ENCODE peak calls at places on chromosomes 3 and 15, in six cellular contexts. One of them, this sample, is unnamed.

GRCh38 chr3:138796761-138797160 is 38.0 kb downstream of the PIK3CB start:
- DNase-seq in fibroblast of lung: no peak
- DNase-seq in fibroblast of pulmonary artery: no peak
- DNase-seq in prostate gland: no peak
- DNase-seq in GM23338: peak; percentile 36
- DNase-seq in AG04449: no peak
- DNase-seq in this sample: no peak

GRCh38 chr3:155019576-155019975 is 60.5 kb upstream of the MME start:
- DNase-seq in fibroblast of pulmonary artery: no peak
- DNase-seq in GM23338: no peak
- DNase-seq in prostate gland: no peak
- DNase-seq in AG04449: no peak
- DNase-seq in fibroblast of lung: peak; percentile 40
- DNase-seq in this sample: peak; percentile 29

GRCh38 chr3:169404491-169404890 is 259.0 kb downstream of the MECOM start:
- DNase-seq in fibroblast of lung: no peak
- DNase-seq in prostate gland: no peak
- DNase-seq in AG04449: no peak
- DNase-seq in GM23338: peak; percentile 17
- DNase-seq in fibroblast of pulmonary artery: peak; percentile 16
- DNase-seq in this sample: no peak

GRCh38 chr15:78536134-78536533 is 4.1 kb upstream of the PSMA4 start:
- DNase-seq in fibroblast of lung: peak; percentile 27
- DNase-seq in prostate gland: no peak
- DNase-seq in GM23338: no peak
- DNase-seq in AG04449: no peak
- DNase-seq in fibroblast of pulmonary artery: no peak
- DNase-seq in this sample: peak; percentile 22

GRCh38 chr3:184171562-184171961 is 3.1 kb upstream of the AP2M1 start:
- DNase-seq in fibroblast of pulmonary artery: peak; percentile 34
- DNase-seq in fibroblast of lung: no peak
- DNase-seq in AG04449: no peak
- DNase-seq in GM23338: no peak
- DNase-seq in prostate gland: no peak
- DNase-seq in this sample: no peak

GRCh38 chr3:188900421-188900941 is 271.3 kb upstream of the TPRG1 start:
- DNase-seq in fibroblast of lung: peak; percentile 69
- DNase-seq in GM23338: no peak
- DNase-seq in AG04449: no peak
- DNase-seq in fibroblast of pulmonary artery: peak; percentile 93
- DNase-seq in prostate gland: peak; percentile 12
- DNase-seq in this sample: peak; percentile 97

GRCh38 chr3:37627951-37628620 is 233.6 kb upstream of the CTDSPL start:
- DNase-seq in fibroblast of pulmonary artery: no peak
- DNase-seq in AG04449: no peak
- DNase-seq in fibroblast of lung: no peak
- DNase-seq in prostate gland: no peak
- DNase-seq in GM23338: no peak
- DNase-seq in this sample: no peak

GRCh38 chr3:165256554-165256953 is 60.4 kb upstream of the SLITRK3 start:
- DNase-seq in fibroblast of pulmonary artery: no peak
- DNase-seq in AG04449: no peak
- DNase-seq in GM23338: no peak
- DNase-seq in fibroblast of lung: peak; percentile 33
- DNase-seq in prostate gland: no peak
- DNase-seq in this sample: peak; percentile 8

GRCh38 chr3:172562881-172563835 is 39.9 kb upstream of the TNFSF10 start:
- DNase-seq in fibroblast of lung: peak; percentile 89
- DNase-seq in GM23338: peak; percentile 12
- DNase-seq in AG04449: peak; percentile 59
- DNase-seq in prostate gland: peak; percentile 52
- DNase-seq in fibroblast of pulmonary artery: peak; percentile 99
- DNase-seq in this sample: peak; percentile 96

GRCh38 chr15:74664028-74664616 is 31.7 kb downstream of the EDC3 start:
- DNase-seq in GM23338: no peak
- DNase-seq in fibroblast of lung: peak; percentile 61
- DNase-seq in fibroblast of pulmonary artery: peak; percentile 70
- DNase-seq in prostate gland: peak; percentile 87
- DNase-seq in AG04449: no peak
- DNase-seq in this sample: peak; percentile 77

GRCh38 chr3:15241341-15241740 is 35.3 kb downstream of the CAPN7 start:
- DNase-seq in AG04449: no peak
- DNase-seq in GM23338: peak; percentile 46
- DNase-seq in prostate gland: no peak
- DNase-seq in fibroblast of lung: no peak
- DNase-seq in fibroblast of pulmonary artery: peak; percentile 31
- DNase-seq in this sample: peak; percentile 31

GRCh38 chr15:69338535-69339213 is 40.0 kb downstream of the PAQR5 start:
- DNase-seq in fibroblast of lung: no peak
- DNase-seq in fibroblast of pulmonary artery: no peak
- DNase-seq in AG04449: no peak
- DNase-seq in GM23338: no peak
- DNase-seq in prostate gland: no peak
- DNase-seq in this sample: peak; percentile 22

GRCh38 chr3:48982686-48983085 is 7.4 kb upstream of the P4HTM start:
- DNase-seq in AG04449: no peak
- DNase-seq in GM23338: no peak
- DNase-seq in fibroblast of pulmonary artery: no peak
- DNase-seq in prostate gland: no peak
- DNase-seq in fibroblast of lung: no peak
- DNase-seq in this sample: no peak

GRCh38 chr3:69776289-69776688 is 37.0 kb downstream of the MITF start:
- DNase-seq in AG04449: no peak
- DNase-seq in fibroblast of lung: no peak
- DNase-seq in GM23338: no peak
- DNase-seq in prostate gland: no peak
- DNase-seq in fibroblast of pulmonary artery: no peak
- DNase-seq in this sample: no peak

GRCh38 chr3:190811775-190812480 is 50.6 kb downstream of the GMNC start:
- DNase-seq in fibroblast of pulmonary artery: peak; percentile 78
- DNase-seq in GM23338: peak; percentile 85
- DNase-seq in fibroblast of lung: peak; percentile 81
- DNase-seq in prostate gland: no peak
- DNase-seq in AG04449: peak; percentile 3
- DNase-seq in this sample: peak; percentile 76

GRCh38 chr3:76990606-76991005 is 49.3 kb upstream of the ROBO2 start:
- DNase-seq in fibroblast of pulmonary artery: no peak
- DNase-seq in prostate gland: no peak
- DNase-seq in GM23338: peak; percentile 33
- DNase-seq in fibroblast of lung: no peak
- DNase-seq in AG04449: no peak
- DNase-seq in this sample: no peak

GRCh38 chr15:39581501-39582285 is 814 bp downstream of the THBS1 start:
- DNase-seq in fibroblast of lung: peak; percentile 59
- DNase-seq in fibroblast of pulmonary artery: peak; percentile 71
- DNase-seq in GM23338: peak; percentile 73
- DNase-seq in AG04449: peak; percentile 16
- DNase-seq in prostate gland: peak; percentile 57
- DNase-seq in this sample: peak; percentile 60

GRCh38 chr15:39580117-39580629 is 706 bp upstream of the THBS1 start:
- DNase-seq in fibroblast of lung: peak; percentile 97
- DNase-seq in GM23338: peak; percentile 94
- DNase-seq in prostate gland: peak; percentile 95
- DNase-seq in AG04449: peak; percentile 98
- DNase-seq in fibroblast of pulmonary artery: peak; percentile 97
- DNase-seq in this sample: peak; percentile 98

GRCh38 chr15:39579487-39580116 is 1.3 kb upstream of the THBS1 start:
- DNase-seq in GM23338: peak; percentile 97
- DNase-seq in fibroblast of pulmonary artery: peak; percentile 98
- DNase-seq in AG04449: peak; percentile 95
- DNase-seq in fibroblast of lung: peak; percentile 95
- DNase-seq in prostate gland: peak; percentile 80
- DNase-seq in this sample: peak; percentile 87

GRCh38 chr15:39582286-39582976 is 1.6 kb downstream of the THBS1 start:
- DNase-seq in GM23338: no peak
- DNase-seq in fibroblast of pulmonary artery: peak; percentile 79
- DNase-seq in fibroblast of lung: peak; percentile 57
- DNase-seq in AG04449: peak; percentile 16
- DNase-seq in prostate gland: no peak
- DNase-seq in this sample: peak; percentile 47

DNA sequence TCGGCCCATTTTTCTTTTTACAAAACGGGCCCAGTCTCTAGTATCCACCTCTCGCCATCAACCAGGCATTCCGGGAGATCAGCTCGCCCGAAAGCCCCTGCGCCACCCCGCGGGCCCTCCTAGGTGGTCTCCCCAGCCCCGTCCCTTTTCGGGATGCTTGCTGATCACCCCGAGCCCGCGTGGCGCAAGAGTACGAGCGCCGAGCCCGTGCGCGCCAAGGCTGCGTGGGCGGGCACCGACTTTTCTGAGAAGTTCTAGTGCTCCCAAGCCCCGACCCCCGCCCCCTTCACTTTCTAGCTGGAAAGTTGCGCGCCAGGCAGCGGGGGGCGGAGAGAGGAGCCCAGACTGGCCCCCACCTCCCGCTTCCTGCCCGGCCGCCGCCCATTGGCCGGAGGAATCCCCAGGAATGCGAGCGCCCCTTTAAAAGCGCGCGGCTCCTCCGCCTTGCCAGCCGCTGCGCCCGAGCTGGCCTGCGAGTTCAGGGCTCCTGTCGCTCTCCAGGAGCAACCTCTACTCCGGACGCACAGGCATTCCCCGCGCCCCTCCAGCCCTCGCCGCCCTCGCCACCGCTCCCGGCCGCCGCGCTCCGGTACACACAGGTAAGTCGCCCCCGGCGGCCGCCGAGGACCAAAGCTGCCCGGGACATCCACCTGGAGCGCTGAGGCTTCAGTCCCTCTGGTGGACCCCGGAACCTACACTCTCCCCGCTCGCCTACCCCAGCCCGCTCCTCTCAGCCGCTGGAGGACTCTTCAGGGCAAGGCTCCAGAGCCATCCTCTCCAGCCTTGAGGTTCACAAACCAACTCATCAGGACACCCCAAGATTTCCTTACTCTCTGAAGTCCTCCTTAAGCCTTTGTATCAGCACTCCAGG is at the start of gene THBS1:
- DNase-seq in prostate gland: peak; percentile 78
- DNase-seq in fibroblast of pulmonary artery: peak; percentile 97
- DNase-seq in GM23338: peak; percentile 98
- DNase-seq in AG04449: peak; percentile 86
- DNase-seq in fibroblast of lung: peak; percentile 88
- DNase-seq in this sample: peak; percentile 90
- TF ChIP-seq CTCF in prostate gland: no peak
- TF ChIP-seq CTCF in fibroblast of pulmonary artery: no peak
- TF ChIP-seq CTCF in GM23338: no peak
- TF ChIP-seq CTCF in AG04449: no peak
- TF ChIP-seq CTCF in fibroblast of lung: no peak
- TF ChIP-seq CTCF in this sample: peak; percentile 1

DNA sequence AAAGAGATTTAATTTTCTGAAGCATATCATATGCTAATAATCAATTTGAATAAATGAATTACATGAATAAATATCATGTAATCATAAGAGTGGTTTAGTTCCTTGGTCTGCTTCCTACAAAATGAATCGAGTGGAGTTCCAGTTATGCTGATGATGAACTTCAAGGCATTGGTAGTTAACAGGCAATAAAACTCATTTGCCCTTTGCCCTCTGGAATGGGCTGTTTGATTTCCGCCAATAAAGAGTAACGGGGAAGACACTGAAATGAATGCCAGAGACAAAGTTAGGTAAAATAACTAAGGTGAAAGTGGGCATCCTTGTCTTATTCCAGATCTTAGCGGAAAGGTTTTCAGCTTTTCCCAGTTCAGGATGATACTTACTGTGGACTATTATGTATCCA is 90.1 kb downstream of the C3orf38 start:
- DNase-seq in fibroblast of lung: no peak
- DNase-seq in prostate gland: no peak
- DNase-seq in AG04449: no peak
- DNase-seq in GM23338: no peak
- DNase-seq in fibroblast of pulmonary artery: no peak
- DNase-seq in this sample: no peak
- TF ChIP-seq CTCF in fibroblast of lung: no peak
- TF ChIP-seq CTCF in prostate gland: no peak
- TF ChIP-seq CTCF in AG04449: no peak
- TF ChIP-seq CTCF in GM23338: no peak
- TF ChIP-seq CTCF in fibroblast of pulmonary artery: no peak
- TF ChIP-seq CTCF in this sample: no peak

DNA sequence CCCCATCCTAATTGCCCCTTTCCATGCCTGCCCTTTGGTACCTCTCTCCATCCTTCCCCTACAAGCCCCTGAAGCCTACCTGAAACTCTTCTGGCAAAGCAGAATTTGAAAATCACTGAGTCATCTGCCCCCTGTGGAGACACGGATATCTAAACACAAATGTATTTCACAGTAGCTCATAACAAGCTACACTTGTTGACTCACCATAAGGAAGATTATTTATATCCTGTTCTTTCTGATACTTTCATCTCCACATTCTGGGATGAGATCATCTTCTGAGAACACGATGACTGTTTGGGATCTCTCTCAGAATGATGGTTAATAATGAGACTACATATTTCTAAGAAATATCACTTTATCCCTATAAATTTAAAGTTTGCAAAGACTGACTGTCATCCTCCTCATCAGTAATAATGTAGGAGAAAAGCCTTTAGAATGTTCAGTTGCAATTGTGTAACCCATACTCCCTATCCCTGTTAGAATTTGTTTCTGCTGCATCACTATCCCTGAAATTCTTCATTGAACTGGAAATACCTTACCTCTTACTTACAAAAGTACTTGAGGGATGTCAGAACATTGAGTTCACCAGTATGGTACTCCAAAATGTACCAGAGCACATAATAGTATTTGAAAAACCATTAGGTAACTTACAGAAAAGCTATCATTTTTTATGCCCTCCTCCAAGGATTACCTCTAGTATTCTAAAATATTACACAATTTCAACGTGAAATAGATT is 116.1 kb upstream of the IL12A start:
- DNase-seq in fibroblast of lung: peak; percentile 84
- DNase-seq in fibroblast of pulmonary artery: peak; percentile 86
- DNase-seq in GM23338: peak; percentile 28
- DNase-seq in AG04449: peak; percentile 66
- DNase-seq in prostate gland: no peak
- DNase-seq in this sample: peak; percentile 68
- TF ChIP-seq CTCF in fibroblast of lung: peak; percentile 37
- TF ChIP-seq CTCF in fibroblast of pulmonary artery: peak; percentile 38
- TF ChIP-seq CTCF in GM23338: no peak
- TF ChIP-seq CTCF in AG04449: peak; percentile 19
- TF ChIP-seq CTCF in prostate gland: no peak
- TF ChIP-seq CTCF in this sample: peak; percentile 40

DNA sequence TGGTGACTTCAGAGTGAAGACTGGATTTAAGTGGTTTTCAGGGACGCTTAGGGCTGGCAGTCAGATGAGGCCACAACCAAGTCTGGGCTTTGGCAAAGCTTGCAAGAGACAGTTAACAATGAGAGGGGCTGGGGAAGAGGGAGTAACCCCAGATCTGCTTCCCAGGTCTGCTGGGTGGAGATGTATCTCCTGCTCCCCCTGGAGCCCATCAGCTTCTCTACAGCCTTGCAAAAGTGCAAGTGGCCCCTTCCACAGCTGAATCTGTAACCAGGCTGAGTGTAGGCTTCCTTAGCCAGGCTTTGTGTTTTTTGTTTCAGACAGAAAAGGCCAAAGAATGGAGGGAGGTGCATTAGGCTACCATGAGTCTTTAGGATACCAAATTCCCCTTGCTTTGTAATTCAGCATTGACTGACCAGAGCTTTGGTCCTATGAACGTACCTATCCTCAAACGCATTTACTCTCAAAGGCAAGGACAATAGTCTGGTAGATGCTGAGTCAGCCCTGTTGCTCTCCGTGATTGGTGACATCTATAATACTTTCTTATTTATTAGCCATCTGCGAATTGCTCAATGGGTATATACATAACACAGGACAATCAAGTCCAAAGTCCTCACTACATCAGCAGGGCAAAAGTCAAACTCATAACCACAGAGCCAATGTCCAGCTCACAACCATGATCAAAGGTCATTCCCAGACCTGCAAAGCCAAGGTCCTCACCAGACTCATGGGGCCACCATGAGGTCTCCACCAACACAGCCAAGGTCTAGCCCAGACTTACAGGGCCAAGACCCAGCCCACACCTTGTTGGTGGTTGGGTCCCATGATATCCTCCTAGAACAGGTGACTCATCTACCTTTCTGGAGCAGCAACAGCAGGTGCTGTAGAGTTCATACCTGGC is 17.1 kb downstream of the CCDC13 start:
- DNase-seq in AG04449: no peak
- DNase-seq in fibroblast of pulmonary artery: peak; percentile 46
- DNase-seq in fibroblast of lung: peak; percentile 59
- DNase-seq in prostate gland: no peak
- DNase-seq in GM23338: peak; percentile 80
- DNase-seq in this sample: peak; percentile 39
- TF ChIP-seq CTCF in AG04449: peak; percentile 49
- TF ChIP-seq CTCF in fibroblast of pulmonary artery: peak; percentile 64
- TF ChIP-seq CTCF in fibroblast of lung: peak; percentile 75
- TF ChIP-seq CTCF in prostate gland: peak; percentile 39
- TF ChIP-seq CTCF in GM23338: peak; percentile 75
- TF ChIP-seq CTCF in this sample: peak; percentile 61

This sample was measured in fibroblast of the aortic adventitia.